ENCODE peak calls at places on chromosomes 13 and 19, in five cellular contexts. A is transverse colon, W is sigmoid colon, P is fibroblast of lung, K is psoas muscle. B is an unnamed sample.

GRCh38 chr19:39470724-39471339 is 9.8 kb upstream of the TIMM50 start:
- DNase-seq in A (no peak), W (no peak), P (no peak), K (peak), B (no peak)

GRCh38 chr19:34504273-34504808 is 22.8 kb downstream of the WTIP start:
- DNase-seq in A (no peak), W (no peak), P (no peak), K (no peak), B (peak)

GRCh38 chr19:5036733-5037681 is 68.1 kb downstream of the KDM4B start:
- DNase-seq in A (no peak), W (peak), P (peak), K (peak), B (no peak)

GRCh38 chr13:102878491-102878890 is 32.7 kb downstream of the ERCC5 start:
- DNase-seq in A (no peak), W (no peak), P (peak), K (no peak), B (no peak)

GRCh38 chr13:90103099-90103784 is 1244.2 kb upstream of the MIR17HG start:
- DNase-seq in A (no peak), W (no peak), P (no peak), K (no peak), B (no peak)

GRCh38 chr13:73133536-73133935 is 74.7 kb downstream of the KLF5 start:
- DNase-seq in A (peak), W (no peak), P (peak), K (no peak), B (no peak)

GRCh38 chr13:44063881-44064280 is 184.2 kb downstream of the LACC1 start:
- DNase-seq in A (no peak), W (no peak), P (no peak), K (no peak), B (no peak)

GRCh38 chr19:4969772-4970531 is 1.0 kb downstream of the KDM4B start:
- DNase-seq in A (no peak), W (no peak), P (peak), K (no peak), B (no peak)

GRCh38 chr13:21176195-21176981 is at the start of the genes MRPL57 and SKA3:
- DNase-seq in A (peak), W (peak), P (peak), K (peak), B (peak)

GRCh38 chr13:21541980-21542379 is 62.0 kb downstream of the MICU2 start:
- DNase-seq in A (no peak), W (no peak), P (no peak), K (no peak), B (no peak)

GRCh38 chr13:26525528-26525927 is 32.0 kb upstream of the WASF3 start:
- DNase-seq in A (no peak), W (no peak), P (no peak), K (no peak), B (no peak)

GRCh38 chr19:7191946-7192691 is 102.1 kb downstream of the INSR start:
- DNase-seq in A (peak), W (no peak), P (no peak), K (no peak), B (no peak)

GRCh38 chr13:78430166-78430791 is 173.1 kb downstream of the POU4F1 start:
- DNase-seq in A (no peak), W (no peak), P (no peak), K (no peak), B (no peak)

GRCh38 chr13:80901111-80902014 is 560.4 kb upstream of the SPRY2 start:
- DNase-seq in A (no peak), W (no peak), P (no peak), K (no peak), B (no peak)

GRCh38 chr19:21434516-21434915 is 37.6 kb downstream of the ZNF493 start:
- DNase-seq in A (no peak), W (no peak), P (no peak), K (no peak), B (no peak)

GRCh38 chr19:10863107-10863700 is 8.1 kb upstream of the CARM1 start:
- DNase-seq in A (no peak), W (no peak), P (no peak), K (no peak), B (no peak)

GRCh38 chr19:41334793-41335192 is 18.9 kb downstream of the TGFB1 start:
- DNase-seq in A (no peak), W (no peak), P (no peak), K (no peak), B (no peak)
- H3K4me3 ChIP-seq in A (no peak), W (no peak), P (no peak), K (no peak), B (no peak)

DNA sequence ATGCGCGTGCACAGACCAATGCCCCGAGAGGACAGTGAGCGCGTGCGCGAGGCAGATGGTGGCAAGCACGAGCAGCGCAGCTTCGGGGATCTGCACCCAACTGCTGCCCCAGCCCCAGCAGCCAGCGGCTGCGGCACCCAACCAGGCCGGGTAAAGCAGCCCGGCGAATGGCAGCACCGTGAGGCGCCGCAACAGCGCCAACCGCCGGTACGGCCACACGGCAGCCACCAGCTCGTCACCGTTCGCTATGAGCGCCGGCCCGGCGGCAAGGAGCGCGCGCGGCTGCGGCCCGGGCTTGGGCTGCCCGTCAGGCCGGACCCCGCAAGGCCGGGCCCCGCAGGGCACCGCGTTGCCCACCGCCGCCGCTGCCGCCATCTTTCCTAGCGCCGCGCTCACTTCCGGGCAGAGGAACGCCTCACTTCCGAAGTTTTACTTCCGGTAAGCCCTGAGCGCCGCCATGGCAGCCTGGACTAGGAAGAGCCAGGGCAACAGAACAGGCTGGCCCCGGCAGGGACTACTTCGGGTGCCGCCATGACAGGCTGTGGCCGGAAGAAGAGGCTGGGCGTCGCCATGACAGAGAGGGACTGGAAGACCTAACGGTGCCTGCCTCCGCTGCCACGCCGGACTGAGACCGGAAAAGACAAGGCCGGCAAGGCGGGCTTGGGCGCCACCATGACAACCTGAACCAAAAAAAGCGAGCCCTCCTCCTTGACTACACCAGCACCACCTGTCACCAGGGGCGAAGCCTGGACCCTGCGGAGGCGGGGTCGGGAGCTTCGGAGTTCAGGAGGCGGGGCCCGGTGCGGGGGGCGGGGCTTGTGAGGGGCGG is at the start of gene ATP13A1:
- DNase-seq in A (peak), W (peak), P (peak), K (peak), B (peak)
- TF ChIP-seq CTCF in A (no peak), W (no peak), P (no peak), K (peak), B (no peak)

DNA sequence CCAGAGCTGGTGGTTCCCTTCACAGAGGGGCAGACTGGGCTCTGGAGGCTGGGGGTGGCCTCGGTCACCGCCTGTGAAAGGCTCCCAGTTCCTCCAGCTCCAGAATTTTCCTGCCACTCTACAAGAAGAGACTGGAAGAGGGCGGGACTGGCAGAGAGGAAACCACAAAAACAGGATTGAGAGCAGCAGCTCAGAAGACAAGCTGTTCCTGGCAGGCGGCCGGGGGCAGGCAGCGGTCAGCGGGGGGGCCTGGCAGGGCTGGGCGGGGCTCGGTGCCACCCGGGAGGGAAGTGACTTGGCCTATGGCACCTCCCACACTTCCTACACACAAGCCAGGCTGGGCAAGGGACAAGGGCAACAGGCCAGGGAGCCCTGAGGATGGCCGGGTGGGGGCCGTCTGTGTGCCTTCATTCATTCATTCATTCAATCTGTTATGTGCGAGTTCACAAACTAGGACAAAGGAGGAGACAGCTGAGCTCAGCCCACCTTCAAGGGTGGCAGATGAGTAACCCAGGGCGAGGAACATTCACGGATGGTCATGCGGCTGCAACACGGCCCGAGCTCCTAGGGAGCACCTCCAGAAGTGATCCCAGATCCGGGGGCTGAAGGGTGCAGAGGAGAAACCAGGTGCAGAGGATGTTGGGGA is 16.9 kb upstream of the BTBD2 start:
- DNase-seq in A (peak), W (peak), P (peak), K (peak), B (peak)
- H3K4me3 ChIP-seq in A (no peak), W (no peak), P (no peak), K (peak), B (no peak)

DNA sequence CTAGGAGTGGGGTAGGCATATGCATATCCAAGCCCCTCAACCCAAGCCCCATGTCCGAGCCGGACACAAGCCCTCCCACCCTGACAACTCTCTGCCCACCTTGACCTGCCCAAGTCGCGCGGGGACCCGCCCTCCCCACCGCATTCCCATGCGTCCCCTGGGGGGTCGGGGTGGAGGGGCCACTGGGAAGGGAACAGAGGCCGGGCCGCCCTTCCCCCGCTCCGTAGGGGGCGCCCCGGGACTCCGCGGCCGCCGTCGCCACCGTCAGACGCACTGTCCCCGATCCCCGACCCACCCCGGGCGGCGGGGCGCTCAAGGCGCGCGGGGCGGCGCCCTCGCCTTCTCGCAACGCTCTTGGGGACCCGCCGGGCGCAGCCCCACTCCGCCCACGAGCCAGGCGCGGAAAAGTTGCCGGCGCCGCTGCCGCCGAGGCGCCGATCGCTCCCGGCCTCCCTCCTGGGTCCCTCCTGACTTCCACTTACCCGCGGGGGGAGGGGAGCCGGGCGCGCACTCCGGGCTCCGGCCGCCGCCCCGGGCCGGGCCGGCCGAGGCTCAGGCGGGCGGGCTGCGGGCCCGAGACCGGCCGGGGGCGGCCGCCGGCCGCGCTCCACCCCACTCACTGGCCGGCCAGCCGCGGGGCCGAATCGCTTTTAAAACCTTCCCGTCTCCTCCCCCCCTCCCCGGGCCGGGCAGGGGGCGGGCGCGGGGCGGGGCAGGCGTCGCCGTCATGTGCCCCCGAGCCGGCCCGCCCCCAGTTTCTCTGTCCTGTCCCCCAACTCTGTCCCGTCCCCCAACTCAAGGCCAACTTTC is 34.4 kb upstream of the NANOS3 start:
- DNase-seq in A (peak), W (peak), P (peak), K (peak), B (peak)
- TF ChIP-seq CTCF in A (no peak), W (no peak), P (no peak), K (no peak), B (no peak)

GRCh38 chr19:50175924-50176323 is 12.8 kb upstream of the IZUMO2 start:
- DNase-seq in A (no peak), W (no peak), P (no peak), K (no peak), B (no peak)
- H3K4me3 ChIP-seq in A (no peak), W (no peak), P (no peak), K (no peak), B (no peak)

DNA sequence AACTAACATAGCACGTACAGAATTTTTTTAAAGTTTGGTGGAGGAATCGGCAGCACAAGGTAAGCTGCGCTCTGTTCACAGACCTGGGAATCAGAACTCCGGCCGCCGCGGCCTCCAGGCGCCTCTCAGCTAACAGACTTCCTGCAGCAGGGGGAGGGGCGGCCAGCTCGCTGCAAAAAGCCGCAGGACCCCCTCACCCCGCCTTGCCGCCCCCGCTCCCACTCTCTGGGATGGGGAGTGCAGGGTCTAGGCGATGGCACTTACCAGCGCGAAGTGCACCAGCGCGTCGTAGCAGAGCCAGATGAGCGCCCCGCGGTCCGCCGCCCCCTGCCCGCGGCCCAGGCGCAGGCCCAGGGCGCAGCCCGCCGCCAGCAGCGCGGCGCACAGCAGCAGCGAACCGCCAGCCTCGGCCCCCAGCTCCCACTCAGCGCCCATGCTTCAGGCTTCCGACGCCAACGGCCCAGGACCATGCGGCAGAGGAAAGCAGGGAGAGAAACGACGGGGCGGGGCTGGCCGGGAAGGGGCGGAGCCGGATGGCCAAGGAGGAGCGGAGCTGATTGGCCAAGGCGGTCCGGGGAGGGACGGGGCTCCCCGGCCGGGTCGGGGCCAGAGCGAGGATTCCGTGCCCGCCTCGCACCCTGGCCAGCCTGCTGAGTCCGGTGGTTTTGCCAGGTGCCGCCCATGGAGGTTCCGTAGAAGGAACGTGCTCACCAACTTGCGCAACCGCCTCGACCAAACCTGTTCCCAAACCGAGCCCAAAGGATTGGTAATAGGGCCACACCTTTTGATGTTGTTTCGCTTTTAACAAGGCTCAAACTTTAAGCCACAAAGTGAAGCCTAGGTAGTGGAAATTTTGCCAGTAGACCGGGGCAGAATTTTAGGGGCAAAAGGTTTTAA is at the start of gene EBPL:
- DNase-seq in A (peak), W (peak), P (peak), K (peak), B (peak)
- TF ChIP-seq CTCF in A (no peak), W (no peak), P (no peak), K (no peak), B (no peak)

B was measured in lower leg skin.